ENCODE peak calls at places on chromosome 7, in five cellular contexts. One of them, this sample, is unnamed. For H3K36me3, the result is how much of the 10 kb centered on the place peaks cover.

GRCh38 chr7:121404348-121404747 is 8.2 kb upstream of the FAM3C start:
- DNase-seq in tibial artery: no peak
- DNase-seq in thoracic aorta: no peak
- DNase-seq in mesendoderm: no peak
- DNase-seq in tibial nerve: no peak
- DNase-seq in this sample: no peak

GRCh38 chr7:142557971-142558582 is 191.2 kb upstream of the PRSS1 start:
- DNase-seq in thoracic aorta: no peak
- DNase-seq in mesendoderm: peak
- DNase-seq in tibial artery: no peak
- DNase-seq in tibial nerve: no peak
- DNase-seq in this sample: no peak

GRCh38 chr7:151424799-151425198 is 15.0 kb upstream of the WDR86 start:
- DNase-seq in tibial artery: no peak
- DNase-seq in tibial nerve: no peak
- DNase-seq in thoracic aorta: no peak
- DNase-seq in mesendoderm: no peak
- DNase-seq in this sample: no peak

GRCh38 chr7:48664241-48664640 is 260.1 kb upstream of the CDC14C start:
- DNase-seq in thoracic aorta: no peak
- DNase-seq in mesendoderm: no peak
- DNase-seq in tibial artery: no peak
- DNase-seq in tibial nerve: no peak
- DNase-seq in this sample: no peak

GRCh38 chr7:92075455-92076158 is 58.7 kb downstream of the CYP51A1 start:
- DNase-seq in mesendoderm: no peak
- DNase-seq in thoracic aorta: no peak
- DNase-seq in tibial artery: no peak
- DNase-seq in tibial nerve: no peak
- DNase-seq in this sample: no peak

GRCh38 chr7:49773082-49773938 is at the start of gene VWC2:
- DNase-seq in tibial artery: no peak
- DNase-seq in mesendoderm: no peak
- DNase-seq in thoracic aorta: no peak
- DNase-seq in tibial nerve: no peak
- DNase-seq in this sample: no peak

GRCh38 chr7:27164381-27165088 is 802 bp downstream of the HOXA9 start:
- DNase-seq in mesendoderm: peak
- DNase-seq in tibial nerve: no peak
- DNase-seq in thoracic aorta: no peak
- DNase-seq in tibial artery: peak
- DNase-seq in this sample: no peak

GRCh38 chr7:158264881-158265742 is 322.5 kb downstream of the PTPRN2 start:
- DNase-seq in tibial nerve: no peak
- DNase-seq in thoracic aorta: no peak
- DNase-seq in mesendoderm: no peak
- DNase-seq in tibial artery: peak
- DNase-seq in this sample: no peak

GRCh38 chr7:47757946-47758371 is 176.0 kb upstream of the TNS3 start:
- DNase-seq in tibial nerve: peak
- DNase-seq in tibial artery: peak
- DNase-seq in mesendoderm: no peak
- DNase-seq in thoracic aorta: peak
- DNase-seq in this sample: no peak

GRCh38 chr7:54252256-54253035 is 289.7 kb upstream of the VSTM2A start:
- DNase-seq in thoracic aorta: no peak
- DNase-seq in tibial artery: no peak
- DNase-seq in mesendoderm: no peak
- DNase-seq in tibial nerve: no peak
- DNase-seq in this sample: no peak

GRCh38 chr7:96562966-96563365 is 146.7 kb downstream of the SEM1 start:
- DNase-seq in tibial artery: no peak
- DNase-seq in thoracic aorta: no peak
- DNase-seq in tibial nerve: no peak
- DNase-seq in mesendoderm: no peak
- DNase-seq in this sample: no peak

GRCh38 chr7:155427411-155428038 is 30.4 kb upstream of the EN2 start:
- DNase-seq in tibial artery: no peak
- DNase-seq in thoracic aorta: no peak
- DNase-seq in tibial nerve: no peak
- DNase-seq in mesendoderm: no peak
- DNase-seq in this sample: no peak

DNA sequence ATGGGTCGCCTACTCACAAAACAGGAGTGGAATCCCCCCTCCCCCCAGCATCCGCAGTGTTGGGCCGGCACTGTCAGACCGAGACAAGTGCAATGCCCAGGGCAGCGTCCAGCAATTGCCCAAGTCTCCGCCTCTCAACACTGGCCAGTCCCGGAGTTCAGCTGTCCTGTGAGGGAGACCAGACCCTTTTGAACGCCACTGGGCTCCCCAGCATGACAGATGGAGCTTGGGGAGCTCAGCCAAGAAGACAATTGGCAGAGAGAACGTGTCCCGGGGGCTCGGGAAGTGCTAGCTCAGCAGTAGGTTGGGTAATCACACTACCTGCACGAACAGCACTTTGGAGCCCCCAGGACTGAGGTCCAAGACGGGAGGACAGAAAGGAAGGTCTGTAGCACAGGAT is 4.7 kb downstream of the COPS6 start:
- DNase-seq in tibial nerve: no peak
- DNase-seq in mesendoderm: no peak
- DNase-seq in tibial artery: no peak
- DNase-seq in thoracic aorta: no peak
- DNase-seq in this sample: no peak
- H3K36me3 ChIP-seq in tibial nerve: under half
- H3K36me3 ChIP-seq in mesendoderm: under half
- H3K36me3 ChIP-seq in tibial artery: half or more
- H3K36me3 ChIP-seq in thoracic aorta: half or more
- H3K36me3 ChIP-seq in this sample: half or more

GRCh38 chr7:44486693-44487092 is 3.8 kb downstream of the NUDCD3 start:
- DNase-seq in thoracic aorta: no peak
- DNase-seq in tibial artery: no peak
- DNase-seq in mesendoderm: peak
- DNase-seq in tibial nerve: no peak
- DNase-seq in this sample: no peak

GRCh38 chr7:44488955-44489354 is 1.5 kb downstream of the NUDCD3 start:
- DNase-seq in tibial artery: no peak
- DNase-seq in mesendoderm: no peak
- DNase-seq in tibial nerve: no peak
- DNase-seq in thoracic aorta: no peak
- DNase-seq in this sample: no peak

GRCh38 chr7:44482502-44483485 is 7.7 kb downstream of the NUDCD3 start:
- DNase-seq in thoracic aorta: no peak
- DNase-seq in tibial nerve: no peak
- DNase-seq in tibial artery: no peak
- DNase-seq in mesendoderm: no peak
- DNase-seq in this sample: no peak

GRCh38 chr7:44486001-44486400 is 4.5 kb downstream of the NUDCD3 start:
- DNase-seq in tibial artery: no peak
- DNase-seq in tibial nerve: no peak
- DNase-seq in thoracic aorta: no peak
- DNase-seq in mesendoderm: no peak
- DNase-seq in this sample: no peak

GRCh38 chr7:44484482-44485313 is 5.8 kb downstream of the NUDCD3 start:
- DNase-seq in tibial artery: no peak
- DNase-seq in thoracic aorta: no peak
- DNase-seq in tibial nerve: no peak
- DNase-seq in mesendoderm: no peak
- DNase-seq in this sample: no peak
- H3K36me3 ChIP-seq in tibial artery: under half
- H3K36me3 ChIP-seq in thoracic aorta: under half
- H3K36me3 ChIP-seq in tibial nerve: under half
- H3K36me3 ChIP-seq in mesendoderm: under half
- H3K36me3 ChIP-seq in this sample: under half

DNA sequence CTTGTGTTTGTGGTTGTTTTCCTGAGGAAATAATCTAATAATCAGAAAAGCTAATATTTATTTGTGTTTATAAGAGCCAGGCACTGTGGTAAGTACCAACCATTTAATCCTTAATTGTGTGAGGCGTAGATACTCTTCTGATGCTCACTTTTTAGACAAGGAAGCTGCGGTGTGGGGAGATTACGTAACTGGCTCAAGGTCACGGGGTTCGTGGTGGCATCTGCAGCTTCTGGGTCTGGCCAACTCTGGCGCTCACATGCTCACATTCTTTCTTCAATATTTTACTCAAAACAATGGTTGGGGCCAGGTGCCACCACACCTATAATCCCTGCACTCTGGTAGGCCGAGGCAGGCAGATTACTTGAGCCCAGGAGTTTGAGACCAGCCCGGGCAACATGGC is 77.6 kb downstream of the RALA start:
- DNase-seq in tibial nerve: peak
- DNase-seq in tibial artery: peak
- DNase-seq in mesendoderm: no peak
- DNase-seq in thoracic aorta: no peak
- DNase-seq in this sample: no peak
- H3K36me3 ChIP-seq in tibial nerve: under half
- H3K36me3 ChIP-seq in tibial artery: under half
- H3K36me3 ChIP-seq in mesendoderm: under half
- H3K36me3 ChIP-seq in thoracic aorta: under half
- H3K36me3 ChIP-seq in this sample: under half

GRCh38 chr7:125409921-125410320 is 480.3 kb upstream of the POT1 start:
- DNase-seq in tibial artery: no peak
- DNase-seq in tibial nerve: no peak
- DNase-seq in mesendoderm: no peak
- DNase-seq in thoracic aorta: no peak
- DNase-seq in this sample: no peak

DNA sequence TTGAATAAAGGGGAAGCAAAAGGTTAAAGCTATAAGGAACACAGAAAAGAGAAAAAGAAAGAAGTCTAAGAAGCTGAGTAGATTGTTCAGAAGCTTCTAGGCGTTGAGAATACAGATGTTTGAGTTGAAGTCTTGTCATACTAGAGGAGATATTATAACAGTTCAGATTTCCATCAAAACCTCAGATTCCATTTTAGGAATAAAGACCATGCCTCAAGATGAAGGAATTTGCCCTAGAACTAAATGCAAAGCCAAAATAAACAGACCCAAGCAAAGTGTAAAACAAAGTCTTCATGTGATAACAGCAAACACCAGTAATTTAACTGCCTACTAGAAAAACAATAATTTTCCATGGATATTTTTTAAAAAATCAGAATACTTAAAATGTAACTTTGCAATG is 476.5 kb upstream of the POT1 start:
- DNase-seq in thoracic aorta: no peak
- DNase-seq in tibial nerve: no peak
- DNase-seq in mesendoderm: no peak
- DNase-seq in tibial artery: no peak
- DNase-seq in this sample: no peak
- H3K36me3 ChIP-seq in thoracic aorta: under half
- H3K36me3 ChIP-seq in tibial nerve: under half
- H3K36me3 ChIP-seq in mesendoderm: under half
- H3K36me3 ChIP-seq in tibial artery: under half
- H3K36me3 ChIP-seq in this sample: under half

GRCh38 chr7:99355098-99355497 is 19.4 kb upstream of the ARPC1B start:
- DNase-seq in mesendoderm: no peak
- DNase-seq in tibial nerve: no peak
- DNase-seq in tibial artery: no peak
- DNase-seq in thoracic aorta: no peak
- DNase-seq in this sample: no peak

GRCh38 chr7:99363286-99363685 is 11.2 kb upstream of the ARPC1B start:
- DNase-seq in thoracic aorta: no peak
- DNase-seq in tibial artery: no peak
- DNase-seq in mesendoderm: no peak
- DNase-seq in tibial nerve: no peak
- DNase-seq in this sample: no peak

GRCh38 chr7:99362801-99363200 is 11.7 kb upstream of the ARPC1B start:
- DNase-seq in tibial artery: no peak
- DNase-seq in thoracic aorta: no peak
- DNase-seq in mesendoderm: no peak
- DNase-seq in tibial nerve: no peak
- DNase-seq in this sample: no peak

GRCh38 chr7:99357701-99358490 is 16.6 kb upstream of the ARPC1B start:
- DNase-seq in tibial artery: no peak
- DNase-seq in thoracic aorta: no peak
- DNase-seq in tibial nerve: peak
- DNase-seq in mesendoderm: no peak
- DNase-seq in this sample: no peak

GRCh38 chr7:99359465-99360154 is 14.9 kb upstream of the ARPC1B start:
- DNase-seq in thoracic aorta: no peak
- DNase-seq in mesendoderm: peak
- DNase-seq in tibial nerve: no peak
- DNase-seq in tibial artery: no peak
- DNase-seq in this sample: no peak
- H3K36me3 ChIP-seq in thoracic aorta: half or more
- H3K36me3 ChIP-seq in mesendoderm: under half
- H3K36me3 ChIP-seq in tibial nerve: under half
- H3K36me3 ChIP-seq in tibial artery: half or more
- H3K36me3 ChIP-seq in this sample: under half

DNA sequence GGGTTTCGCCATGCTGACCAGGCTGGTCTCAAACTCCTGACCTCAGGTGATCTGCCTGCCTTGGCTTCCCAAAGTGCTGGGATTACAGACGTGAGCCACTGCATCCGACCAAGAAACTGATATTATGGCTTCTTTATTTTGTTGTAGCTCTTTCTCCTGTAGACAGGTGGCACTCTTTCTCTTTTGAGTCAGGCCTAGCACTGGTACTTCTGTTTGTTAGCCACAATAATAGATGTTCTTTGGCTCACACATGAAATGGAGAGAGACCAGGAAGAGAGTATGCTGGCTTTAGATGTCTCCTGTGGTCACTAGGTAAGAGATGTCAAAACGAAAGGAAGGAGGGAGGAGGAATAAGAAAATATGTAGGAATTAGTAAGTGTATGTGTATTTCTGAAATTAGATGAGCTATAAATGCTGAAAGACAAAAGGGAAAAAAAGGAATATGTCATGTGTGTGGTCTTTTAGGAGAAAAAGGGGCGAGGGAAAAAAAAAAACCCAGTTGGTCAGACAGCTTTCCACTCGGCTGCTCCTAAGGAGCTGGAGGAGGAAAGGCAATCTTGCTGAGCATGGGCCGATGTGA is 78.7 kb downstream of the CLEC2L start:
- DNase-seq in mesendoderm: peak
- DNase-seq in thoracic aorta: no peak
- DNase-seq in tibial nerve: no peak
- DNase-seq in tibial artery: no peak
- DNase-seq in this sample: no peak
- H3K36me3 ChIP-seq in mesendoderm: under half
- H3K36me3 ChIP-seq in thoracic aorta: under half
- H3K36me3 ChIP-seq in tibial nerve: under half
- H3K36me3 ChIP-seq in tibial artery: half or more
- H3K36me3 ChIP-seq in this sample: under half

GRCh38 chr7:80018941-80019808 is 115.5 kb upstream of the GNAI1 start:
- DNase-seq in mesendoderm: peak
- DNase-seq in tibial nerve: no peak
- DNase-seq in tibial artery: no peak
- DNase-seq in thoracic aorta: no peak
- DNase-seq in this sample: no peak
- H3K36me3 ChIP-seq in mesendoderm: under half
- H3K36me3 ChIP-seq in tibial nerve: under half
- H3K36me3 ChIP-seq in tibial artery: under half
- H3K36me3 ChIP-seq in thoracic aorta: under half
- H3K36me3 ChIP-seq in this sample: under half

GRCh38 chr7:2120841-2121830 is 111.6 kb downstream of the MAD1L1 start:
- DNase-seq in mesendoderm: no peak
- DNase-seq in tibial artery: no peak
- DNase-seq in tibial nerve: no peak
- DNase-seq in thoracic aorta: no peak
- DNase-seq in this sample: no peak
- H3K36me3 ChIP-seq in mesendoderm: under half
- H3K36me3 ChIP-seq in tibial artery: under half
- H3K36me3 ChIP-seq in tibial nerve: under half
- H3K36me3 ChIP-seq in thoracic aorta: under half
- H3K36me3 ChIP-seq in this sample: under half

This sample was measured in GM06990.